ENCODE peak calls at places on chromosomes 13 and 19, in six cellular contexts. One of them, this sample, is unnamed.

GRCh38 chr19:51441410-51442390 is 16.6 kb downstream of the SIGLEC8 start:
- DNase-seq in memory B cell: peak
- DNase-seq in activated naive CD8-positive, alpha-beta T cell treated with anti-CD3 and anti-CD28 coated beads for 36 hours: peak
- DNase-seq in activated T-cell treated with anti-CD3 and anti-CD28 coated beads, Interleukin-2, amount 50 U/mL, for 24 hours: peak
- DNase-seq in stimulated activated CD8-positive, alpha-beta memory T cell treated with anti-CD3 and anti-CD28 coated beads, Interleukin-2, amount 100 ng/mL, for 1 hour: peak
- DNase-seq in T-helper 9 cell: peak
- DNase-seq in this sample: peak

GRCh38 chr13:43783820-43784219 is 3.0 kb downstream of the ENOX1 start:
- DNase-seq in memory B cell: no peak
- DNase-seq in activated naive CD8-positive, alpha-beta T cell treated with anti-CD3 and anti-CD28 coated beads for 36 hours: no peak
- DNase-seq in activated T-cell treated with anti-CD3 and anti-CD28 coated beads, Interleukin-2, amount 50 U/mL, for 24 hours: no peak
- DNase-seq in T-helper 9 cell: no peak
- DNase-seq in stimulated activated CD8-positive, alpha-beta memory T cell treated with anti-CD3 and anti-CD28 coated beads, Interleukin-2, amount 100 ng/mL, for 1 hour: no peak
- DNase-seq in this sample: no peak

GRCh38 chr19:4722671-4723464 is 774 bp downstream of the DPP9 start:
- DNase-seq in activated naive CD8-positive, alpha-beta T cell treated with anti-CD3 and anti-CD28 coated beads for 36 hours: no peak
- DNase-seq in activated T-cell treated with anti-CD3 and anti-CD28 coated beads, Interleukin-2, amount 50 U/mL, for 24 hours: no peak
- DNase-seq in memory B cell: peak
- DNase-seq in T-helper 9 cell: no peak
- DNase-seq in stimulated activated CD8-positive, alpha-beta memory T cell treated with anti-CD3 and anti-CD28 coated beads, Interleukin-2, amount 100 ng/mL, for 1 hour: no peak
- DNase-seq in this sample: no peak

GRCh38 chr19:55643003-55643732 is at the start of gene ZNF581:
- DNase-seq in stimulated activated CD8-positive, alpha-beta memory T cell treated with anti-CD3 and anti-CD28 coated beads, Interleukin-2, amount 100 ng/mL, for 1 hour: no peak
- DNase-seq in activated T-cell treated with anti-CD3 and anti-CD28 coated beads, Interleukin-2, amount 50 U/mL, for 24 hours: peak
- DNase-seq in activated naive CD8-positive, alpha-beta T cell treated with anti-CD3 and anti-CD28 coated beads for 36 hours: peak
- DNase-seq in T-helper 9 cell: peak
- DNase-seq in memory B cell: peak
- DNase-seq in this sample: peak

GRCh38 chr13:20814224-20814910 is 40.6 kb upstream of the EEF1AKMT1 start:
- DNase-seq in stimulated activated CD8-positive, alpha-beta memory T cell treated with anti-CD3 and anti-CD28 coated beads, Interleukin-2, amount 100 ng/mL, for 1 hour: no peak
- DNase-seq in activated naive CD8-positive, alpha-beta T cell treated with anti-CD3 and anti-CD28 coated beads for 36 hours: no peak
- DNase-seq in T-helper 9 cell: no peak
- DNase-seq in memory B cell: no peak
- DNase-seq in activated T-cell treated with anti-CD3 and anti-CD28 coated beads, Interleukin-2, amount 50 U/mL, for 24 hours: no peak
- DNase-seq in this sample: no peak

GRCh38 chr13:31209172-31209818 is 9.5 kb downstream of the B3GLCT start:
- DNase-seq in stimulated activated CD8-positive, alpha-beta memory T cell treated with anti-CD3 and anti-CD28 coated beads, Interleukin-2, amount 100 ng/mL, for 1 hour: no peak
- DNase-seq in activated T-cell treated with anti-CD3 and anti-CD28 coated beads, Interleukin-2, amount 50 U/mL, for 24 hours: no peak
- DNase-seq in activated naive CD8-positive, alpha-beta T cell treated with anti-CD3 and anti-CD28 coated beads for 36 hours: no peak
- DNase-seq in T-helper 9 cell: peak
- DNase-seq in memory B cell: no peak
- DNase-seq in this sample: no peak

GRCh38 chr19:17654993-17655392 is 33.2 kb downstream of the UNC13A start:
- DNase-seq in activated T-cell treated with anti-CD3 and anti-CD28 coated beads, Interleukin-2, amount 50 U/mL, for 24 hours: no peak
- DNase-seq in T-helper 9 cell: no peak
- DNase-seq in activated naive CD8-positive, alpha-beta T cell treated with anti-CD3 and anti-CD28 coated beads for 36 hours: no peak
- DNase-seq in memory B cell: no peak
- DNase-seq in stimulated activated CD8-positive, alpha-beta memory T cell treated with anti-CD3 and anti-CD28 coated beads, Interleukin-2, amount 100 ng/mL, for 1 hour: no peak
- DNase-seq in this sample: no peak

GRCh38 chr19:50266896-50267295 is 62.3 kb downstream of the KCNC3 start:
- DNase-seq in activated naive CD8-positive, alpha-beta T cell treated with anti-CD3 and anti-CD28 coated beads for 36 hours: peak
- DNase-seq in T-helper 9 cell: no peak
- DNase-seq in activated T-cell treated with anti-CD3 and anti-CD28 coated beads, Interleukin-2, amount 50 U/mL, for 24 hours: peak
- DNase-seq in memory B cell: no peak
- DNase-seq in stimulated activated CD8-positive, alpha-beta memory T cell treated with anti-CD3 and anti-CD28 coated beads, Interleukin-2, amount 100 ng/mL, for 1 hour: no peak
- DNase-seq in this sample: peak

GRCh38 chr13:110237895-110238294 is 69.1 kb downstream of the COL4A1 start:
- DNase-seq in activated T-cell treated with anti-CD3 and anti-CD28 coated beads, Interleukin-2, amount 50 U/mL, for 24 hours: no peak
- DNase-seq in stimulated activated CD8-positive, alpha-beta memory T cell treated with anti-CD3 and anti-CD28 coated beads, Interleukin-2, amount 100 ng/mL, for 1 hour: no peak
- DNase-seq in activated naive CD8-positive, alpha-beta T cell treated with anti-CD3 and anti-CD28 coated beads for 36 hours: no peak
- DNase-seq in memory B cell: no peak
- DNase-seq in T-helper 9 cell: no peak
- DNase-seq in this sample: no peak

GRCh38 chr13:105920375-105920774 is 615.1 kb downstream of the EFNB2 start:
- DNase-seq in activated naive CD8-positive, alpha-beta T cell treated with anti-CD3 and anti-CD28 coated beads for 36 hours: no peak
- DNase-seq in T-helper 9 cell: no peak
- DNase-seq in memory B cell: no peak
- DNase-seq in stimulated activated CD8-positive, alpha-beta memory T cell treated with anti-CD3 and anti-CD28 coated beads, Interleukin-2, amount 100 ng/mL, for 1 hour: no peak
- DNase-seq in activated T-cell treated with anti-CD3 and anti-CD28 coated beads, Interleukin-2, amount 50 U/mL, for 24 hours: no peak
- DNase-seq in this sample: no peak

GRCh38 chr19:7928741-7929701 is 3.1 kb upstream of the CTXN1 start:
- DNase-seq in activated naive CD8-positive, alpha-beta T cell treated with anti-CD3 and anti-CD28 coated beads for 36 hours: peak
- DNase-seq in stimulated activated CD8-positive, alpha-beta memory T cell treated with anti-CD3 and anti-CD28 coated beads, Interleukin-2, amount 100 ng/mL, for 1 hour: peak
- DNase-seq in T-helper 9 cell: peak
- DNase-seq in memory B cell: peak
- DNase-seq in activated T-cell treated with anti-CD3 and anti-CD28 coated beads, Interleukin-2, amount 50 U/mL, for 24 hours: peak
- DNase-seq in this sample: peak

GRCh38 chr13:109740121-109740520 is 46.3 kb downstream of the IRS2 start:
- DNase-seq in activated naive CD8-positive, alpha-beta T cell treated with anti-CD3 and anti-CD28 coated beads for 36 hours: no peak
- DNase-seq in T-helper 9 cell: no peak
- DNase-seq in memory B cell: no peak
- DNase-seq in stimulated activated CD8-positive, alpha-beta memory T cell treated with anti-CD3 and anti-CD28 coated beads, Interleukin-2, amount 100 ng/mL, for 1 hour: no peak
- DNase-seq in activated T-cell treated with anti-CD3 and anti-CD28 coated beads, Interleukin-2, amount 50 U/mL, for 24 hours: no peak
- DNase-seq in this sample: no peak

GRCh38 chr13:94300401-94300800 is 179.1 kb downstream of the DCT start:
- DNase-seq in T-helper 9 cell: no peak
- DNase-seq in activated T-cell treated with anti-CD3 and anti-CD28 coated beads, Interleukin-2, amount 50 U/mL, for 24 hours: no peak
- DNase-seq in stimulated activated CD8-positive, alpha-beta memory T cell treated with anti-CD3 and anti-CD28 coated beads, Interleukin-2, amount 100 ng/mL, for 1 hour: no peak
- DNase-seq in activated naive CD8-positive, alpha-beta T cell treated with anti-CD3 and anti-CD28 coated beads for 36 hours: no peak
- DNase-seq in memory B cell: no peak
- DNase-seq in this sample: no peak